ENCODE peak calls at places on chromosome 22, in ten cellular contexts. One of them, this sample, is unnamed.

GRCh38 chr22:42654696-42655095 is 5.5 kb upstream of the CYB5R3 start:
- DNase-seq in psoas muscle: no peak
- DNase-seq in lower lobe of right lung: no peak
- DNase-seq in neural progenitor cell: no peak
- DNase-seq in H1: no peak
- DNase-seq in stomach: no peak
- DNase-seq in NT2/D1: no peak
- DNase-seq in fibroblast of lung: no peak
- DNase-seq in cardiac muscle cell: no peak
- DNase-seq in CD8-positive, alpha-beta memory T cell: no peak
- DNase-seq in this sample: no peak

GRCh38 chr22:44371741-44372525 is 59.2 kb upstream of the SHISAL1 start:
- DNase-seq in psoas muscle: peak; percentile 4
- DNase-seq in lower lobe of right lung: peak; percentile 14
- DNase-seq in neural progenitor cell: no peak
- DNase-seq in H1: no peak
- DNase-seq in stomach: no peak
- DNase-seq in NT2/D1: no peak
- DNase-seq in fibroblast of lung: no peak
- DNase-seq in cardiac muscle cell: no peak
- DNase-seq in CD8-positive, alpha-beta memory T cell: no peak
- DNase-seq in this sample: no peak

GRCh38 chr22:44210721-44211120 is 30.0 kb downstream of the PARVG start:
- DNase-seq in psoas muscle: no peak
- DNase-seq in lower lobe of right lung: no peak
- DNase-seq in neural progenitor cell: no peak
- DNase-seq in H1: no peak
- DNase-seq in stomach: no peak
- DNase-seq in NT2/D1: no peak
- DNase-seq in fibroblast of lung: peak; percentile 73
- DNase-seq in cardiac muscle cell: peak; percentile 45
- DNase-seq in CD8-positive, alpha-beta memory T cell: no peak
- DNase-seq in this sample: no peak

GRCh38 chr22:32378703-32379272 is 21.1 kb downstream of the RFPL3 start:
- DNase-seq in psoas muscle: no peak
- DNase-seq in lower lobe of right lung: no peak
- DNase-seq in neural progenitor cell: peak; percentile 85
- DNase-seq in H1: peak; percentile 91
- DNase-seq in stomach: no peak
- DNase-seq in NT2/D1: peak; percentile 46
- DNase-seq in fibroblast of lung: peak; percentile 8
- DNase-seq in cardiac muscle cell: peak; percentile 36
- DNase-seq in CD8-positive, alpha-beta memory T cell: no peak
- DNase-seq in this sample: no peak

GRCh38 chr22:42437488-42438292 is 5.5 kb upstream of the NFAM1 start:
- DNase-seq in psoas muscle: peak; percentile 86
- DNase-seq in lower lobe of right lung: peak; percentile 84
- DNase-seq in neural progenitor cell: peak; percentile 88
- DNase-seq in H1: peak; percentile 92
- DNase-seq in stomach: peak; percentile 78
- DNase-seq in NT2/D1: peak; percentile 40
- DNase-seq in fibroblast of lung: peak; percentile 33
- DNase-seq in cardiac muscle cell: peak; percentile 57
- DNase-seq in CD8-positive, alpha-beta memory T cell: peak; percentile 81
- DNase-seq in this sample: peak; percentile 65

GRCh38 chr22:31248138-31248745 is 36.1 kb downstream of the LIMK2 start:
- DNase-seq in psoas muscle: peak; percentile 82
- DNase-seq in lower lobe of right lung: peak; percentile 82
- DNase-seq in neural progenitor cell: peak; percentile 92
- DNase-seq in H1: peak; percentile 68
- DNase-seq in stomach: peak; percentile 57
- DNase-seq in NT2/D1: peak; percentile 74
- DNase-seq in fibroblast of lung: peak; percentile 87
- DNase-seq in cardiac muscle cell: peak; percentile 94
- DNase-seq in CD8-positive, alpha-beta memory T cell: peak; percentile 44
- DNase-seq in this sample: peak; percentile 43

GRCh38 chr22:27820896-27821866 is 19.6 kb upstream of the MN1 start:
- DNase-seq in psoas muscle: no peak
- DNase-seq in lower lobe of right lung: no peak
- DNase-seq in neural progenitor cell: peak; percentile 57
- DNase-seq in H1: no peak
- DNase-seq in stomach: no peak
- DNase-seq in NT2/D1: no peak
- DNase-seq in fibroblast of lung: no peak
- DNase-seq in cardiac muscle cell: no peak
- DNase-seq in CD8-positive, alpha-beta memory T cell: no peak
- DNase-seq in this sample: no peak

GRCh38 chr22:18987765-18988164 is 51.7 kb upstream of the PRODH start:
- DNase-seq in psoas muscle: no peak
- DNase-seq in lower lobe of right lung: no peak
- DNase-seq in neural progenitor cell: peak; percentile 62
- DNase-seq in H1: peak; percentile 78
- DNase-seq in stomach: no peak
- DNase-seq in NT2/D1: no peak
- DNase-seq in fibroblast of lung: peak; percentile 6
- DNase-seq in cardiac muscle cell: peak; percentile 6
- DNase-seq in CD8-positive, alpha-beta memory T cell: no peak
- DNase-seq in this sample: no peak

GRCh38 chr22:46107753-46108563 is 42.4 kb upstream of the PPARA start:
- DNase-seq in psoas muscle: no peak
- DNase-seq in lower lobe of right lung: no peak
- DNase-seq in neural progenitor cell: no peak
- DNase-seq in H1: no peak
- DNase-seq in stomach: no peak
- DNase-seq in NT2/D1: no peak
- DNase-seq in fibroblast of lung: no peak
- DNase-seq in cardiac muscle cell: no peak
- DNase-seq in CD8-positive, alpha-beta memory T cell: no peak
- DNase-seq in this sample: no peak

GRCh38 chr22:46105494-46106278 is 44.6 kb upstream of the PPARA start:
- DNase-seq in psoas muscle: peak; percentile 73
- DNase-seq in lower lobe of right lung: no peak
- DNase-seq in neural progenitor cell: no peak
- DNase-seq in H1: no peak
- DNase-seq in stomach: peak; percentile 79
- DNase-seq in NT2/D1: no peak
- DNase-seq in fibroblast of lung: peak; percentile 65
- DNase-seq in cardiac muscle cell: peak; percentile 89
- DNase-seq in CD8-positive, alpha-beta memory T cell: no peak
- DNase-seq in this sample: no peak

GRCh38 chr22:46106279-46107022 is 43.9 kb upstream of the PPARA start:
- DNase-seq in psoas muscle: no peak
- DNase-seq in lower lobe of right lung: no peak
- DNase-seq in neural progenitor cell: no peak
- DNase-seq in H1: no peak
- DNase-seq in stomach: no peak
- DNase-seq in NT2/D1: no peak
- DNase-seq in fibroblast of lung: no peak
- DNase-seq in cardiac muscle cell: no peak
- DNase-seq in CD8-positive, alpha-beta memory T cell: no peak
- DNase-seq in this sample: no peak

GRCh38 chr22:46108564-46109473 is 41.5 kb upstream of the PPARA start:
- DNase-seq in psoas muscle: no peak
- DNase-seq in lower lobe of right lung: no peak
- DNase-seq in neural progenitor cell: peak; percentile 17
- DNase-seq in H1: no peak
- DNase-seq in stomach: peak; percentile 79
- DNase-seq in NT2/D1: no peak
- DNase-seq in fibroblast of lung: no peak
- DNase-seq in cardiac muscle cell: peak; percentile 48
- DNase-seq in CD8-positive, alpha-beta memory T cell: no peak
- DNase-seq in this sample: no peak

DNA sequence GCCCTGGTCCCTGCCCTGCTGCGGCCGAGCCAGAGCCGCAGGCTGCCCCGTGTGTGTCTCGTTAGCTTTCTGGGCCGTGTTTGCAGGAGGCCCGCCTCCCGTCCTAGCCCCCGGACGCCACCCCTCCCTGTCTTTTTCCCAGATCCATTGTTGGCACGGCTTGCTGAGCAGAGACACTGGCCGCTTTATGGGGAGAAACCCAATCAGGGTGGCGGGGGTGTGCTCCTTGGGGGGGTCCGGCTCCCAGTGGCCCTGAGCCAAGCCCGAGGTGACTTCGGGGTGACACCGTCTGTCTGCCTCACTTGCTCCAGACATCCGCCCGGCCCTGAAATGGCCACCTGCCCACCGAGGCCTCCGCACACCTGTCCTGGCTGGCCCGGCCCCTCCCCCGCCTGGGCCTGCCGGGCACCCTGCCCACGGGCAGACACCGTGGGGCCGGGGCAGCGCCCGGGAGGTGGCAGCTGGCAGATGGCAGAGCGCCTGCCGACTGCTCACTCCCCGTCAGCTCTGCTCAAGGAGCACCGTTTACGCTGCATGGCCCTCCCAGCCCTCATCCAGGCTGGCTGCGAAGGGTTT is 43.1 kb upstream of the PPARA start:
- DNase-seq in psoas muscle: peak; percentile 90
- DNase-seq in lower lobe of right lung: peak; percentile 72
- DNase-seq in neural progenitor cell: no peak
- DNase-seq in H1: no peak
- DNase-seq in stomach: peak; percentile 85
- DNase-seq in NT2/D1: no peak
- DNase-seq in fibroblast of lung: no peak
- DNase-seq in cardiac muscle cell: no peak
- DNase-seq in CD8-positive, alpha-beta memory T cell: no peak
- DNase-seq in this sample: no peak
- H3K4me1 ChIP-seq in psoas muscle: peaks cover 98% of the 10 kb centered on the region
- H3K4me1 ChIP-seq in lower lobe of right lung: peaks cover 89% of the 10 kb centered on the region
- H3K4me1 ChIP-seq in neural progenitor cell: peaks cover 10% of the 10 kb centered on the region
- H3K4me1 ChIP-seq in H1: peaks cover 13% of the 10 kb centered on the region
- H3K4me1 ChIP-seq in stomach: peaks cover 91% of the 10 kb centered on the region
- H3K4me1 ChIP-seq in NT2/D1: peaks cover 25% of the 10 kb centered on the region
- H3K4me1 ChIP-seq in fibroblast of lung: peaks cover 71% of the 10 kb centered on the region
- H3K4me1 ChIP-seq in cardiac muscle cell: peaks cover 6% of the 10 kb centered on the region
- H3K4me1 ChIP-seq in CD8-positive, alpha-beta memory T cell: no peaks in the 10 kb centered on the region
- H3K4me1 ChIP-seq in this sample: no peaks in the 10 kb centered on the region

GRCh38 chr22:40070701-40071100 is 75.9 kb downstream of the FAM83F start:
- DNase-seq in psoas muscle: no peak
- DNase-seq in lower lobe of right lung: no peak
- DNase-seq in neural progenitor cell: no peak
- DNase-seq in H1: no peak
- DNase-seq in stomach: no peak
- DNase-seq in NT2/D1: no peak
- DNase-seq in fibroblast of lung: no peak
- DNase-seq in cardiac muscle cell: peak; percentile 3
- DNase-seq in CD8-positive, alpha-beta memory T cell: no peak
- DNase-seq in this sample: no peak

GRCh38 chr22:40071720-40072119 is 77.0 kb downstream of the FAM83F start:
- DNase-seq in psoas muscle: no peak
- DNase-seq in lower lobe of right lung: no peak
- DNase-seq in neural progenitor cell: no peak
- DNase-seq in H1: no peak
- DNase-seq in stomach: no peak
- DNase-seq in NT2/D1: no peak
- DNase-seq in fibroblast of lung: no peak
- DNase-seq in cardiac muscle cell: no peak
- DNase-seq in CD8-positive, alpha-beta memory T cell: no peak
- DNase-seq in this sample: no peak

GRCh38 chr22:40065981-40066380 is 71.2 kb downstream of the FAM83F start:
- DNase-seq in psoas muscle: no peak
- DNase-seq in lower lobe of right lung: no peak
- DNase-seq in neural progenitor cell: no peak
- DNase-seq in H1: no peak
- DNase-seq in stomach: no peak
- DNase-seq in NT2/D1: no peak
- DNase-seq in fibroblast of lung: no peak
- DNase-seq in cardiac muscle cell: no peak
- DNase-seq in CD8-positive, alpha-beta memory T cell: no peak
- DNase-seq in this sample: no peak

DNA sequence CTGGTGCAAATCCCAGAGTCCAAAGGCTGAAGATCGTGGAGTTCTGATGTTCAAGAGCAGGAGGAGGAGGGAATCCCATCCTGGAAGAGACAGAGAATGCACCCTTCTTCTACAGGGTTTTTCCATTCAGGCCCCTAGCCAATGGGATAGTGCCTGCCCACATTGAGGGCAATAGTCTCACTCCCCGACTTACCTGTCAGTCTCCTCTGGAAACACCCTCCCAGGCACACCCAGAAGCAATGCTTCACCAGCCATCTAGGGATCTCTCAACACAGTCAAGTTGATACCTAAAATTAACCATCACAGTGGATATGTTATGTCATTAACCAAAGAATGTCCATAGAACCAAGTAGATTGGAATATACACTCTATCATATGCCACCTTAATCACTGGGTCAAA is 72.9 kb downstream of the FAM83F start:
- DNase-seq in psoas muscle: no peak
- DNase-seq in lower lobe of right lung: no peak
- DNase-seq in neural progenitor cell: no peak
- DNase-seq in H1: no peak
- DNase-seq in stomach: no peak
- DNase-seq in NT2/D1: no peak
- DNase-seq in fibroblast of lung: no peak
- DNase-seq in cardiac muscle cell: no peak
- DNase-seq in CD8-positive, alpha-beta memory T cell: no peak
- DNase-seq in this sample: no peak
- H3K4me1 ChIP-seq in psoas muscle: peaks cover 64% of the 10 kb centered on the region
- H3K4me1 ChIP-seq in lower lobe of right lung: peaks cover 9% of the 10 kb centered on the region
- H3K4me1 ChIP-seq in neural progenitor cell: peaks cover 6% of the 10 kb centered on the region
- H3K4me1 ChIP-seq in H1: no peaks in the 10 kb centered on the region
- H3K4me1 ChIP-seq in stomach: peaks cover 4% of the 10 kb centered on the region
- H3K4me1 ChIP-seq in NT2/D1: no peaks in the 10 kb centered on the region
- H3K4me1 ChIP-seq in fibroblast of lung: no peaks in the 10 kb centered on the region
- H3K4me1 ChIP-seq in cardiac muscle cell: peaks cover 16% of the 10 kb centered on the region
- H3K4me1 ChIP-seq in CD8-positive, alpha-beta memory T cell: peaks cover 46% of the 10 kb centered on the region
- H3K4me1 ChIP-seq in this sample: no peaks in the 10 kb centered on the region

GRCh38 chr22:35957589-35957988 is 71.0 kb downstream of the RBFOX2 start:
- DNase-seq in psoas muscle: no peak
- DNase-seq in lower lobe of right lung: no peak
- DNase-seq in neural progenitor cell: no peak
- DNase-seq in H1: no peak
- DNase-seq in stomach: no peak
- DNase-seq in NT2/D1: no peak
- DNase-seq in fibroblast of lung: no peak
- DNase-seq in cardiac muscle cell: no peak
- DNase-seq in CD8-positive, alpha-beta memory T cell: no peak
- DNase-seq in this sample: no peak

GRCh38 chr22:35961480-35961902 is 67.1 kb downstream of the RBFOX2 start:
- DNase-seq in psoas muscle: no peak
- DNase-seq in lower lobe of right lung: no peak
- DNase-seq in neural progenitor cell: peak; percentile 86
- DNase-seq in H1: peak; percentile 59
- DNase-seq in stomach: no peak
- DNase-seq in NT2/D1: peak; percentile 85
- DNase-seq in fibroblast of lung: peak; percentile 66
- DNase-seq in cardiac muscle cell: peak; percentile 85
- DNase-seq in CD8-positive, alpha-beta memory T cell: no peak
- DNase-seq in this sample: no peak

GRCh38 chr22:35958334-35958733 is 70.3 kb downstream of the RBFOX2 start:
- DNase-seq in psoas muscle: no peak
- DNase-seq in lower lobe of right lung: no peak
- DNase-seq in neural progenitor cell: no peak
- DNase-seq in H1: no peak
- DNase-seq in stomach: no peak
- DNase-seq in NT2/D1: no peak
- DNase-seq in fibroblast of lung: no peak
- DNase-seq in cardiac muscle cell: no peak
- DNase-seq in CD8-positive, alpha-beta memory T cell: no peak
- DNase-seq in this sample: no peak

GRCh38 chr22:35956850-35957249 is 71.8 kb downstream of the RBFOX2 start:
- DNase-seq in psoas muscle: no peak
- DNase-seq in lower lobe of right lung: no peak
- DNase-seq in neural progenitor cell: no peak
- DNase-seq in H1: no peak
- DNase-seq in stomach: no peak
- DNase-seq in NT2/D1: no peak
- DNase-seq in fibroblast of lung: no peak
- DNase-seq in cardiac muscle cell: no peak
- DNase-seq in CD8-positive, alpha-beta memory T cell: no peak
- DNase-seq in this sample: no peak

DNA sequence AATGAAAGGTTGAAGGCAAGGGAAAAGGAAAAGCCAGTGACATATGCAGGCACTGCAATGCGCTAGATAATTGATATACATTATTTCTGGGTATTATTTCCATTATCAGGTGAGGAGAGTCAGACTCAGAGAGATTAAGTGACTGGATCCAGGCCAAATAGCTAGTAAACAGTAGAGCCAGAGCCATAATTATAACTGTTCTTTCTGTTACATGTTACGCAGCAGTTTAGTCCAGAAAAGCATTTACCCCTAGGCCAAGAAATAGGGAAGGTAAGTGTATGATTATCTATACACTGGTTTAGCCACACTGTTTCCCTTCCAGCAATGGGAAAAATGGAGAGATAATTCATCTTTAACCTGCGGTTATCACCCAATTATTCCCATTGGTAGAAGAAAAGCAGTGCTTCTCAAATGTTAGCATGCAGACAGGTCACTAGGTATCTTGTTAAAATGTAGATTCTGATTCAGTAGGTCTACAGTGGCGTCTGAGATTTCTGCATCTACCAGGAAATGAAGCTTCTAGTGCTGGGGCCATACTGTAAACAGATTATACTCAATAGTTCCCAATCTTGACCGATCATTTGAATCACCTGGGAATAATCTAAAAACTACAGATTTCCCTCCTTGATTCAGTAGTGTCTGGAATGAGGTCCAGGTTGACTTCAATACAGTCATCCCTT is 69.4 kb downstream of the RBFOX2 start:
- DNase-seq in psoas muscle: no peak
- DNase-seq in lower lobe of right lung: no peak
- DNase-seq in neural progenitor cell: no peak
- DNase-seq in H1: no peak
- DNase-seq in stomach: no peak
- DNase-seq in NT2/D1: no peak
- DNase-seq in fibroblast of lung: no peak
- DNase-seq in cardiac muscle cell: no peak
- DNase-seq in CD8-positive, alpha-beta memory T cell: no peak
- DNase-seq in this sample: no peak
- H3K4me1 ChIP-seq in psoas muscle: peaks cover 33% of the 10 kb centered on the region
- H3K4me1 ChIP-seq in lower lobe of right lung: peaks cover 26% of the 10 kb centered on the region
- H3K4me1 ChIP-seq in neural progenitor cell: peaks cover 26% of the 10 kb centered on the region
- H3K4me1 ChIP-seq in H1: peaks cover 2% of the 10 kb centered on the region
- H3K4me1 ChIP-seq in stomach: peaks cover 17% of the 10 kb centered on the region
- H3K4me1 ChIP-seq in NT2/D1: no peaks in the 10 kb centered on the region
- H3K4me1 ChIP-seq in fibroblast of lung: peaks cover 23% of the 10 kb centered on the region
- H3K4me1 ChIP-seq in cardiac muscle cell: peaks cover 6% of the 10 kb centered on the region
- H3K4me1 ChIP-seq in CD8-positive, alpha-beta memory T cell: no peaks in the 10 kb centered on the region
- H3K4me1 ChIP-seq in this sample: no peaks in the 10 kb centered on the region

GRCh38 chr22:35842954-35843353 is 125.3 kb downstream of the APOL5 start:
- DNase-seq in psoas muscle: no peak
- DNase-seq in lower lobe of right lung: no peak
- DNase-seq in neural progenitor cell: peak; percentile 57
- DNase-seq in H1: no peak
- DNase-seq in stomach: no peak
- DNase-seq in NT2/D1: no peak
- DNase-seq in fibroblast of lung: peak; percentile 54
- DNase-seq in cardiac muscle cell: peak; percentile 48
- DNase-seq in CD8-positive, alpha-beta memory T cell: no peak
- DNase-seq in this sample: peak; percentile 64

GRCh38 chr22:35844886-35845285 is 127.2 kb downstream of the APOL5 start:
- DNase-seq in psoas muscle: no peak
- DNase-seq in lower lobe of right lung: no peak
- DNase-seq in neural progenitor cell: no peak
- DNase-seq in H1: no peak
- DNase-seq in stomach: no peak
- DNase-seq in NT2/D1: no peak
- DNase-seq in fibroblast of lung: no peak
- DNase-seq in cardiac muscle cell: no peak
- DNase-seq in CD8-positive, alpha-beta memory T cell: no peak
- DNase-seq in this sample: no peak

GRCh38 chr22:35842519-35842913 is 124.8 kb downstream of the APOL5 start:
- DNase-seq in psoas muscle: no peak
- DNase-seq in lower lobe of right lung: no peak
- DNase-seq in neural progenitor cell: no peak
- DNase-seq in H1: no peak
- DNase-seq in stomach: no peak
- DNase-seq in NT2/D1: no peak
- DNase-seq in fibroblast of lung: no peak
- DNase-seq in cardiac muscle cell: no peak
- DNase-seq in CD8-positive, alpha-beta memory T cell: no peak
- DNase-seq in this sample: no peak

GRCh38 chr22:35839811-35840739 is 122.4 kb downstream of the APOL5 start:
- DNase-seq in psoas muscle: peak; percentile 92
- DNase-seq in lower lobe of right lung: peak; percentile 84
- DNase-seq in neural progenitor cell: peak; percentile 94
- DNase-seq in H1: peak; percentile 71
- DNase-seq in stomach: peak; percentile 72
- DNase-seq in NT2/D1: peak; percentile 80
- DNase-seq in fibroblast of lung: peak; percentile 98
- DNase-seq in cardiac muscle cell: peak; percentile 98
- DNase-seq in CD8-positive, alpha-beta memory T cell: no peak
- DNase-seq in this sample: peak; percentile 79

GRCh38 chr22:35841907-35842518 is 124.3 kb downstream of the APOL5 start:
- DNase-seq in psoas muscle: no peak
- DNase-seq in lower lobe of right lung: no peak
- DNase-seq in neural progenitor cell: no peak
- DNase-seq in H1: no peak
- DNase-seq in stomach: no peak
- DNase-seq in NT2/D1: no peak
- DNase-seq in fibroblast of lung: no peak
- DNase-seq in cardiac muscle cell: no peak
- DNase-seq in CD8-positive, alpha-beta memory T cell: no peak
- DNase-seq in this sample: no peak
- H3K4me1 ChIP-seq in psoas muscle: peaks cover 61% of the 10 kb centered on the region
- H3K4me1 ChIP-seq in lower lobe of right lung: peaks cover 30% of the 10 kb centered on the region
- H3K4me1 ChIP-seq in neural progenitor cell: peaks cover 21% of the 10 kb centered on the region
- H3K4me1 ChIP-seq in H1: peaks cover 19% of the 10 kb centered on the region
- H3K4me1 ChIP-seq in stomach: peaks cover 30% of the 10 kb centered on the region
- H3K4me1 ChIP-seq in NT2/D1: no peaks in the 10 kb centered on the region
- H3K4me1 ChIP-seq in fibroblast of lung: peaks cover 3% of the 10 kb centered on the region
- H3K4me1 ChIP-seq in cardiac muscle cell: peaks cover 26% of the 10 kb centered on the region
- H3K4me1 ChIP-seq in CD8-positive, alpha-beta memory T cell: no peaks in the 10 kb centered on the region
- H3K4me1 ChIP-seq in this sample: peaks cover 34% of the 10 kb centered on the region

This sample was measured in MM.1S.